ENCODE peak calls at places on chromosomes 2 and 18, in seven cellular contexts. S is endodermal cell, Y is K562, X is fibroblast of mammary gland, C is GM23338, Q is tibial artery, M is cardiac muscle cell. P is an unnamed sample.

GRCh38 chr2:231661422-231662027 is 46.8 kb upstream of the PTMA start:
- DNase-seq in X (no peak), Y (no peak), S (no peak), M (no peak), C (no peak), Q (no peak), P (no peak)

GRCh38 chr2:231677632-231678104 is 30.7 kb upstream of the PTMA start:
- DNase-seq in Y (peak; percentile 43), C (peak; percentile 94), S (peak; percentile 96), X (peak; percentile 83), Q (peak; percentile 88), M (peak; percentile 84), P (peak; percentile 88)

GRCh38 chr2:101439716-101440115 is 35.2 kb downstream of the RFX8 start:
- DNase-seq in S (no peak), Y (no peak), M (no peak), C (no peak), X (no peak), Q (no peak), P (no peak)

GRCh38 chr2:47360937-47361336 is 42.0 kb upstream of the MSH2 start:
- DNase-seq in X (peak; percentile 96), Q (no peak), M (no peak), C (no peak), S (no peak), Y (peak; percentile 16), P (no peak)

GRCh38 chr2:7280790-7281189 is 363.6 kb downstream of the RNF144A start:
- DNase-seq in M (no peak), S (no peak), Q (no peak), X (no peak), C (no peak), Y (no peak), P (no peak)

GRCh38 chr18:64717026-64717425 is 568.1 kb upstream of the LINC00305 start:
- DNase-seq in C (no peak), Y (no peak), Q (no peak), S (no peak), X (no peak), M (no peak), P (peak; percentile 30)

GRCh38 chr2:218876562-218877219 is 4.0 kb upstream of the WNT10A start:
- DNase-seq in Q (peak; percentile 67), C (peak; percentile 85), M (peak; percentile 69), S (peak; percentile 96), Y (peak; percentile 57), X (peak; percentile 65), P (peak; percentile 80)

GRCh38 chr2:10326707-10327594 is 24.2 kb downstream of the HPCAL1 start:
- DNase-seq in X (no peak), Q (no peak), M (no peak), Y (no peak), S (peak; percentile 71), C (no peak), P (peak; percentile 37)

GRCh38 chr2:220847006-220847405 is 725.1 kb downstream of the EPHA4 start:
- DNase-seq in S (no peak), Q (no peak), C (no peak), X (peak; percentile 70), M (no peak), Y (no peak), P (peak; percentile 20)

GRCh38 chr2:959453-959852 is 8.8 kb downstream of the SNTG2 start:
- DNase-seq in M (no peak), Q (no peak), S (peak; percentile 30), C (no peak), Y (no peak), X (no peak), P (no peak)

GRCh38 chr2:117979911-117980341 is 33.9 kb downstream of the CCDC93 start:
- DNase-seq in S (no peak), X (no peak), Y (no peak), Q (no peak), C (no peak), M (no peak), P (no peak)

GRCh38 chr2:28594369-28595108 is 98.7 kb downstream of the PLB1 start:
- DNase-seq in Q (peak; percentile 92), Y (peak; percentile 84), C (peak; percentile 95), S (peak; percentile 98), X (peak; percentile 84), M (peak; percentile 92), P (peak; percentile 90)

GRCh38 chr2:157336137-157336721 is 10.6 kb upstream of the ERMN start:
- DNase-seq in Q (peak; percentile 23), M (peak; percentile 63), C (peak; percentile 82), Y (peak; percentile 66), X (peak; percentile 54), S (peak; percentile 69), P (peak; percentile 65)

GRCh38 chr18:79747156-79747845 is 50.4 kb upstream of the KCNG2 start:
- DNase-seq in S (peak; percentile 42), Y (no peak), C (no peak), X (no peak), Q (no peak), M (no peak), P (no peak)

GRCh38 chr2:51053213-51053612 is 21.3 kb upstream of the NRXN1 start:
- DNase-seq in Y (no peak), C (no peak), Q (no peak), M (no peak), S (no peak), X (no peak), P (no peak)

GRCh38 chr2:156132941-156133340 is 199.6 kb downstream of the NR4A2 start:
- DNase-seq in C (peak; percentile 13), M (no peak), X (no peak), Q (no peak), Y (no peak), S (no peak), P (no peak)

GRCh38 chr2:152635635-152636298 is 81.5 kb downstream of the PRPF40A start:
- DNase-seq in C (peak; percentile 87), M (peak; percentile 75), Q (peak; percentile 54), X (peak; percentile 69), Y (peak; percentile 83), S (peak; percentile 90), P (peak; percentile 72)

GRCh38 chr2:162308747-162309503 is 9.6 kb downstream of the IFIH1 start:
- DNase-seq in Q (no peak), M (no peak), X (no peak), Y (no peak), C (no peak), S (no peak), P (no peak)

GRCh38 chr2:181787310-181788048 is 104.1 kb upstream of the ITPRID2 start:
- DNase-seq in X (no peak), M (no peak), Y (no peak), Q (no peak), S (no peak), C (no peak), P (no peak)

GRCh38 chr2:96341641-96342040 is 6.1 kb downstream of the NCAPH start:
- DNase-seq in X (no peak), S (no peak), C (no peak), Q (no peak), M (no peak), Y (no peak), P (no peak)
- TF ChIP-seq CTCF in X (no peak), S (no peak), C (no peak), Q (no peak), M (no peak), Y (no peak), P (no peak)

GRCh38 chr2:3487028-3487425 is 32.3 kb downstream of the ADI1 start:
- DNase-seq in X (peak; percentile 34), M (no peak), S (no peak), C (no peak), Y (no peak), Q (no peak), P (no peak)

GRCh38 chr2:3489449-3490115 is 29.7 kb downstream of the ADI1 start:
- DNase-seq in C (no peak), S (peak; percentile 48), Y (no peak), Q (no peak), X (no peak), M (no peak), P (no peak)

GRCh38 chr2:3487432-3487831 is 31.9 kb downstream of the ADI1 start:
- DNase-seq in C (no peak), X (peak; percentile 35), M (no peak), Y (no peak), Q (no peak), S (no peak), P (no peak)

GRCh38 chr2:3488768-3489448 is 30.4 kb downstream of the ADI1 start:
- DNase-seq in C (peak; percentile 24), Q (no peak), S (peak; percentile 56), Y (peak; percentile 42), M (no peak), X (no peak), P (no peak)

DNA sequence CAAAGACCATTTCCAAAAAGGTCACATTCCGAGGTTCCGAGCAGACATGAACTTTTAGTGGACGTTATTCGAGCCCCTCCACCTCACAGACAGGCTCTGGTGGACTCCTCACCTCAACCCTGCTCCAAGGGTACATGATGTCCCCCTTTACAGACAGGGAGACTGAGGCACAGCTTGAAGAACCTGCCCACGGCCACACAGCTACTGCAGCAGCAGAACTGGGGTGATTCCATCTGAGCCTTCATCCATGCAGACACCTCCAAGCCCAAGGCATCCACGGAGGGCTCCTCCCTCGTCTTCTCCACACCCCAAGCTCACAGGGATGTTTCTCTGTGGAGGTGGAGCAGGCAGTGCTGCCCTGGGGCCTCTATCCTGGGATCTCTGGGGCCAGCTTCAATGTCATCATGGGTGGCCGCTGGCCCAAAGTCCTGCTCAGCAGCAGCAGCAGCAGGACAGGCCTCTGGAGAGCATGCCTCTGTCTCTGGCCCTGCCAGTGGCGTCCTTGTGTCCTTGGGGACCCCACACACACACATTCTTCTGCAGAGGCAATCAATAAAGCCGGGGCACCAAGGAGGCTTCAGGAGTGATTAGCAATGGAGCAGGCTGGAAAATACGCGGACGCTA is 31.3 kb downstream of the ADI1 start:
- DNase-seq in Y (no peak), Q (no peak), S (no peak), X (no peak), M (no peak), C (no peak), P (no peak)
- TF ChIP-seq CTCF in Y (no peak), Q (no peak), S (no peak), X (no peak), M (no peak), C (no peak), P (no peak)

DNA sequence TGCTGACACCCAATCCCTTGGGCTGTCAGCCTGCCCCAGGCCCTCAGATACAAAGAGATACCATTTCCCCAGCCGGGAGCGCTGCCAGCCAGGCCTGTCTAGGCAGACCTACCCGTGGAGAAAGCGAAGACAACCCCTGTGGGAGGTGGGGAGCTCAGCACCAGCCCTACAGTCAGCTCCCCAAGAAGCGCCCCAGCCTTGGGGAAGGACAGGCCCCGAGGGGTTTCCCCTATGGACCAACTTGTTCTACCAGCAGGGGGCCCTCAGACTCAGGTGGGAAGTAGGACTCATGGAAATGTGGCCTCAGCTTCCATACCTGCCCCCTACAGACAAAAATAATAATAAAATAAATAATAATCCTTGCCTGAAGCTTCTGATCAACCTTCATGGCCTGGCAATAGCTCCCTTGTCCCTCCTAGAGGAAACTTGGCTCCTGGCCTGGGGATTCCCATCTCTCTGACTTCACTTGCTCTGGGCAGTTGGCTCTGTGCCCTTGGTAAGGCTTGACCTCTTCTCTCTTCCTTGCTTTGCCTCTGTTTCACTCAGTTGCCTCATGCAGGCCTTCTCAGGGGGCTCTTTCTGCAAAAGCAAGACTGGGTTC is 7.0 kb downstream of the SLC35F6 start:
- DNase-seq in X (peak; percentile 91), S (no peak), M (no peak), Q (peak; percentile 97), Y (peak; percentile 70), C (peak; percentile 70), P (peak; percentile 98)
- TF ChIP-seq CTCF in X (peak; percentile 36), S (peak; percentile 67), M (peak; percentile 48), Q (no peak), Y (peak; percentile 96), C (peak; percentile 54), P (peak; percentile 58)

DNA sequence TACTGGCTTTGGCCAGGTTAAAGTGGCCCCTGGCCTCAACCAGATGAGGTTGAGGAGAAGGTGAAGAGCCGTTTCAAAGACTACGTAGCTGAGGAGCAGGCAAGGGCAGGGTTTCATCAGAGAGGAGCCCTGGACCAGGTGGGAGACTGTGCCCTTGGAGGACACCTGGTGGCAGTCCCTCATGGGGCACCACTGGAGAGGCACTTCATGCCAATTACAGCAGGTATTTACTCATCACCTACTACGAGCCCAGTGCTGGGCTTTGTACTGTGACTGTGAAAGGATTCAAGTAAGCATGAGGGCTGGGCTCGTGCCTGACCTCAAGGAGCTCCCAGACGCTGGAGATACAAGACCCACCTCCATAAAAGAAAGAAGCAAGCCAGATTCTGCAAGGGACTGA is 37.6 kb downstream of the SMAD7 start:
- DNase-seq in S (peak; percentile 64), M (no peak), Y (no peak), Q (no peak), X (no peak), C (no peak), P (peak; percentile 56)
- TF ChIP-seq CTCF in S (peak; percentile 64), M (no peak), Y (no peak), Q (no peak), X (no peak), C (peak; percentile 42), P (no peak)

P was measured in MCF 10A.